ENCODE peak calls at places on chromosomes 13 and 19, in five cellular contexts. X is activated T-cell treated with anti-CD3 and anti-CD28 coated beads, Interleukin-2, amount 50 U/mL, for 72 hours; V is aorta; H is activated CD4-positive, CD25-positive, alpha-beta regulatory T cell treated with anti-CD3 and anti-CD28 coated beads, Interleukin-2, amount 50 U/mL, for 16 hours; A is activated naive CD8-positive, alpha-beta T cell treated with anti-CD3 and anti-CD28 coated beads for 36 hours. T is an unnamed sample.

GRCh38 chr13:35225159-35225558 is 251.3 kb downstream of the MAB21L1 start:
- DNase-seq in X (no peak), V (no peak), H (no peak), A (no peak), T (no peak)

GRCh38 chr19:3266792-3267469 is 42.5 kb downstream of the CELF5 start:
- DNase-seq in X (no peak), V (no peak), H (no peak), A (no peak), T (no peak)

GRCh38 chr19:40982594-40983101 is 8.4 kb upstream of the CYP2B6 start:
- DNase-seq in X (no peak), V (no peak), H (no peak), A (no peak), T (no peak)

GRCh38 chr13:39051157-39051556 is 12.9 kb downstream of the NHLRC3 start:
- DNase-seq in X (no peak), V (no peak), H (no peak), A (no peak), T (no peak)

GRCh38 chr13:101018720-101019119 is 344.1 kb upstream of the TMTC4 start:
- DNase-seq in X (no peak), V (no peak), H (no peak), A (no peak), T (no peak)

GRCh38 chr19:29667941-29668340 is 2.7 kb downstream of the PLEKHF1 start:
- DNase-seq in X (peak; percentile 73), V (no peak), H (no peak), A (peak; percentile 64), T (no peak)

GRCh38 chr13:75869981-75870380 is 233.9 kb downstream of the LMO7 start:
- DNase-seq in X (peak; percentile 2), V (no peak), H (no peak), A (no peak), T (no peak)

GRCh38 chr19:5147074-5147970 is 178.4 kb downstream of the KDM4B start:
- DNase-seq in X (no peak), V (peak; percentile 50), H (no peak), A (no peak), T (no peak)

GRCh38 chr19:39397360-39398296 is 6.5 kb downstream of the MED29 start:
- DNase-seq in X (peak; percentile 93), V (peak; percentile 97), H (peak; percentile 87), A (peak; percentile 94), T (peak; percentile 56)

GRCh38 chr19:45515807-45516401 is 8.6 kb downstream of the VASP start:
- DNase-seq in X (no peak), V (no peak), H (no peak), A (no peak), T (no peak)

GRCh38 chr13:48775285-48775684 is 121.6 kb downstream of the CYSLTR2 start:
- DNase-seq in X (no peak), V (no peak), H (no peak), A (no peak), T (no peak)

GRCh38 chr19:11480081-11480926 is 542 bp downstream of the ELAVL3 start:
- DNase-seq in X (no peak), V (no peak), H (no peak), A (no peak), T (no peak)

GRCh38 chr13:113151745-113152707 is 6.4 kb upstream of the PROZ start:
- DNase-seq in X (no peak), V (no peak), H (no peak), A (no peak), T (no peak)